ENCODE peak calls at places on chromosomes 12 and 14, in six cellular contexts. D is hepatocyte; A is CD4-positive, alpha-beta T cell; Y is tibial artery; F is CD8-positive, alpha-beta T cell; V is A549. P is an unnamed sample.

GRCh38 chr12:108271951-108272729 is 67.0 kb downstream of the CMKLR1 start:
- DNase-seq in D (no peak), A (no peak), Y (no peak), F (no peak), V (no peak), P (no peak)

GRCh38 chr12:56145218-56145617 is 7.2 kb upstream of the MYL6B start:
- DNase-seq in D (no peak), A (no peak), Y (no peak), F (no peak), V (no peak), P (no peak)

GRCh38 chr12:63978519-63978918 is 134.0 kb downstream of the SRGAP1 start:
- DNase-seq in D (no peak), A (no peak), Y (no peak), F (no peak), V (peak; percentile 26), P (no peak)

GRCh38 chr12:94078138-94078723 is 70.1 kb upstream of the PLXNC1 start:
- DNase-seq in D (no peak), A (no peak), Y (no peak), F (no peak), V (no peak), P (no peak)

GRCh38 chr12:122871851-122872785 is 23.8 kb downstream of the VPS37B start:
- DNase-seq in D (peak; percentile 65), A (peak; percentile 43), Y (peak; percentile 85), F (no peak), V (no peak), P (no peak)

GRCh38 chr12:50066402-50066801 is 9.0 kb downstream of the ASIC1 start:
- DNase-seq in D (no peak), A (no peak), Y (no peak), F (no peak), V (no peak), P (no peak)

GRCh38 chr14:64700894-64701293 is 3.3 kb upstream of the PLEKHG3 start:
- DNase-seq in D (no peak), A (no peak), Y (no peak), F (no peak), V (no peak), P (no peak)

GRCh38 chr12:50517456-50518048 is 12.8 kb downstream of the DIP2B start:
- DNase-seq in D (no peak), A (no peak), Y (no peak), F (no peak), V (no peak), P (no peak)

GRCh38 chr12:20212658-20213387 is 155.5 kb upstream of the PDE3A start:
- DNase-seq in D (peak; percentile 91), A (no peak), Y (peak; percentile 91), F (no peak), V (peak; percentile 74), P (peak; percentile 27)

GRCh38 chr14:94966868-94967267 is 190.5 kb downstream of the DICER1 start:
- DNase-seq in D (no peak), A (no peak), Y (no peak), F (no peak), V (no peak), P (no peak)

GRCh38 chr14:36747411-36748184 is 85.9 kb downstream of the PAX9 start:
- DNase-seq in D (no peak), A (no peak), Y (no peak), F (no peak), V (peak; percentile 32), P (no peak)

GRCh38 chr14:89853976-89854693 is 100.4 kb downstream of the EFCAB11 start:
- DNase-seq in D (no peak), A (no peak), Y (no peak), F (no peak), V (no peak), P (no peak)

GRCh38 chr14:69945905-69946304 is 66.7 kb downstream of the SMOC1 start:
- DNase-seq in D (no peak), A (no peak), Y (no peak), F (no peak), V (no peak), P (no peak)

GRCh38 chr14:59028476-59029202 is 159.8 kb upstream of the DAAM1 start:
- DNase-seq in D (peak; percentile 84), A (no peak), Y (peak; percentile 36), F (no peak), V (peak; percentile 37), P (peak; percentile 31)

GRCh38 chr14:55715889-55716288 is 135.9 kb downstream of the KTN1 start:
- DNase-seq in D (peak; percentile 13), A (no peak), Y (peak; percentile 78), F (no peak), V (no peak), P (no peak)

GRCh38 chr12:6662602-6662905 is 365 bp downstream of the ING4 start:
- DNase-seq in D (no peak), A (no peak), Y (no peak), F (no peak), V (peak; percentile 92), P (no peak)

GRCh38 chr12:113208041-113208934 is 13.0 kb upstream of the TPCN1 start:
- DNase-seq in D (no peak), A (no peak), Y (peak; percentile 52), F (no peak), V (no peak), P (no peak)

GRCh38 chr12:116690016-116690709 is 47.7 kb downstream of the SPRING1 start:
- DNase-seq in D (no peak), A (no peak), Y (no peak), F (no peak), V (no peak), P (no peak)

GRCh38 chr12:75613981-75614380 is 102.6 kb upstream of the KRR1 start:
- DNase-seq in D (no peak), A (no peak), Y (no peak), F (no peak), V (no peak), P (no peak)

GRCh38 chr14:60724080-60724618 is at the start of gene SIX4:
- DNase-seq in D (peak; percentile 87), A (no peak), Y (peak; percentile 67), F (no peak), V (peak; percentile 81), P (peak; percentile 20)

GRCh38 chr14:102508774-102509743 is 517 bp downstream of the ANKRD9 start:
- DNase-seq in D (peak; percentile 82), A (peak; percentile 47), Y (no peak), F (no peak), V (no peak), P (no peak)

GRCh38 chr12:110079477-110080400 is 31.4 kb upstream of the C12orf76 start:
- DNase-seq in D (peak; percentile 13), A (peak; percentile 70), Y (peak; percentile 49), F (peak; percentile 55), V (peak; percentile 63), P (peak; percentile 85)

GRCh38 chr14:93978735-93979134 is 2.4 kb upstream of the ASB2 start:
- DNase-seq in D (no peak), A (no peak), Y (no peak), F (no peak), V (no peak), P (no peak)

GRCh38 chr14:52342849-52343606 is 28.9 kb downstream of the PTGER2 start:
- DNase-seq in D (no peak), A (no peak), Y (no peak), F (no peak), V (no peak), P (no peak)

GRCh38 chr12:43805149-43805856 is 814 bp downstream of the TWF1 start:
- DNase-seq in D (no peak), A (no peak), Y (no peak), F (no peak), V (peak; percentile 5), P (no peak)

GRCh38 chr14:50762931-50763300 is 68.0 kb downstream of the NIN start:
- DNase-seq in D (no peak), A (no peak), Y (no peak), F (no peak), V (no peak), P (no peak)

GRCh38 chr12:98909749-98910148 is 264.7 kb downstream of the APAF1 start:
- DNase-seq in D (no peak), A (no peak), Y (no peak), F (no peak), V (no peak), P (no peak)

GRCh38 chr14:78611031-78611430 is 440.9 kb downstream of the NRXN3 start:
- DNase-seq in D (no peak), A (no peak), Y (no peak), F (no peak), V (no peak), P (no peak)

GRCh38 chr12:130878193-130879185 is 6.6 kb downstream of the RAN start:
- DNase-seq in D (peak; percentile 32), A (no peak), Y (no peak), F (no peak), V (no peak), P (no peak)

GRCh38 chr14:73237786-73238261 is 518 bp downstream of the PAPLN start:
- DNase-seq in D (peak; percentile 41), A (no peak), Y (peak; percentile 19), F (no peak), V (peak; percentile 48), P (no peak)

GRCh38 chr14:73238262-73238852 is 1.1 kb downstream of the PAPLN start:
- DNase-seq in D (peak; percentile 28), A (no peak), Y (peak; percentile 22), F (no peak), V (peak; percentile 38), P (no peak)

GRCh38 chr14:73236157-73236556 is 1.1 kb upstream of the PAPLN start:
- DNase-seq in D (no peak), A (no peak), Y (peak; percentile 18), F (no peak), V (no peak), P (no peak)

GRCh38 chr14:73236752-73237218 is 521 bp upstream of the PAPLN start:
- DNase-seq in D (no peak), A (no peak), Y (no peak), F (no peak), V (no peak), P (no peak)

GRCh38 chr14:73237219-73237785 is at the start of gene PAPLN:
- DNase-seq in D (peak; percentile 62), A (no peak), Y (peak; percentile 34), F (no peak), V (peak; percentile 80), P (no peak)
- H3K27ac ChIP-seq in D (peak within 1 kb of the TSS; percentile 73), A (no peak within 1 kb of the TSS), Y (no peak within 1 kb of the TSS), F (no peak within 1 kb of the TSS), V (peak within 1 kb of the TSS; percentile 79), P (peak within 1 kb of the TSS; percentile 30)

GRCh38 chr12:105672576-105672975 is 342.1 kb downstream of the C12orf75 start:
- DNase-seq in D (no peak), A (no peak), Y (peak; percentile 47), F (no peak), V (no peak), P (no peak)
- H3K27ac ChIP-seq in D (peak overlapping the region; percentile 91), A (no peak overlapping the region), Y (peak overlapping the region; percentile 36), F (no peak overlapping the region), V (no peak overlapping the region), P (no peak overlapping the region)

DNA sequence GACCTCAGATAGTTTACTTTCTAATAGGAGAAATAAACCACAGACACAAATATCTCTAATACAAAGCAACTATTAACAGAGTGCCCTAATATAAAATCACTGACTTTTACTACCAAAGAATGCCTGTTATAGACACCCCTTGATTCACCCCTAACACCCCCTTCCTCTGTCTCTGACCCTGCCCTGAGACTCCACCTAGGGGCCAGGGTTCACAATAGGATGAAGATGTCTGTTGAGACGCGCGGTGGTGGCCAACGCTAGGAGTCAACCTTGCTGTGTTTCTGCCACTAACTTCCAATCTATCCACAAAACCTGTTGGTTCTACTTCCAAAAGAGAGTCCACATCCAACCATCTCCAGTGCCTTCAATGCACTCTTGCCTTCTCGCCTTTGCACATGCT is 10.9 kb upstream of the TC2N start:
- DNase-seq in D (no peak), A (no peak), Y (no peak), F (no peak), V (no peak), P (no peak)
- H3K27ac ChIP-seq in D (no peak overlapping the region), A (no peak overlapping the region), Y (no peak overlapping the region), F (no peak overlapping the region), V (no peak overlapping the region), P (no peak overlapping the region)

GRCh38 chr12:124412646-124413015 is 117.7 kb downstream of the RFLNA start:
- DNase-seq in D (no peak), A (no peak), Y (no peak), F (no peak), V (no peak), P (no peak)
- H3K27ac ChIP-seq in D (peak overlapping the region; percentile 89), A (no peak overlapping the region), Y (peak overlapping the region; percentile 60), F (no peak overlapping the region), V (no peak overlapping the region), P (peak overlapping the region; percentile 71)